ENCODE peak calls at places on chromosomes 11 and 22, in nine cellular contexts. W, H, Q, Y, V, L, D, S and A are unnamed samples.

GRCh38 chr22:27686534-27686933 is 115.0 kb downstream of the MN1 start:
- DNase-seq in W (peak; percentile 64), H (peak; percentile 84), Q (peak; percentile 92), Y (no peak), V (peak; percentile 35), L (peak; percentile 95), D (no peak), S (no peak), A (no peak)

GRCh38 chr11:16902182-16902581 is 112.0 kb downstream of the PLEKHA7 start:
- DNase-seq in W (no peak), H (no peak), Q (peak; percentile 19), Y (peak; percentile 88), V (no peak), L (no peak), D (peak; percentile 99), S (no peak), A (peak; percentile 76)

GRCh38 chr11:45646275-45646970 is 19.0 kb downstream of the CHST1 start:
- DNase-seq in W (peak; percentile 36), H (no peak), Q (peak; percentile 45), Y (peak; percentile 29), V (no peak), L (peak; percentile 40), D (peak; percentile 30), S (no peak), A (no peak)

GRCh38 chr11:10288316-10288715 is 5.7 kb downstream of the SBF2 start:
- DNase-seq in W (no peak), H (no peak), Q (no peak), Y (no peak), V (no peak), L (no peak), D (no peak), S (no peak), A (no peak)

GRCh38 chr11:2883717-2884423 is 1.7 kb downstream of the CDKN1C start:
- DNase-seq in W (no peak), H (no peak), Q (peak; percentile 60), Y (no peak), V (peak; percentile 47), L (no peak), D (no peak), S (peak; percentile 82), A (no peak)

GRCh38 chr22:38214248-38215056 is 12.7 kb downstream of the MAFF start:
- DNase-seq in W (no peak), H (peak; percentile 71), Q (peak; percentile 82), Y (peak; percentile 94), V (peak; percentile 87), L (no peak), D (no peak), S (peak; percentile 81), A (peak; percentile 83)

GRCh38 chr11:17354070-17354924 is 2.7 kb downstream of the NCR3LG1 start:
- DNase-seq in W (peak; percentile 84), H (no peak), Q (peak; percentile 83), Y (peak; percentile 75), V (no peak), L (peak; percentile 78), D (peak; percentile 57), S (no peak), A (no peak)

GRCh38 chr11:45974806-45975205 is 52.4 kb downstream of the LARGE2 start:
- DNase-seq in W (peak; percentile 82), H (no peak), Q (no peak), Y (no peak), V (no peak), L (no peak), D (no peak), S (no peak), A (no peak)

GRCh38 chr11:70290341-70291065 is 20.0 kb downstream of the PPFIA1 start:
- DNase-seq in W (no peak), H (no peak), Q (no peak), Y (no peak), V (no peak), L (no peak), D (peak; percentile 64), S (no peak), A (no peak)

GRCh38 chr11:94638902-94639373 is 71.8 kb downstream of the PIWIL4 start:
- DNase-seq in W (peak; percentile 47), H (no peak), Q (peak; percentile 66), Y (no peak), V (no peak), L (peak; percentile 48), D (peak; percentile 47), S (no peak), A (no peak)

GRCh38 chr11:28701760-28702449 is 593.7 kb downstream of the METTL15 start:
- DNase-seq in W (no peak), H (no peak), Q (no peak), Y (no peak), V (no peak), L (no peak), D (peak; percentile 67), S (no peak), A (no peak)

GRCh38 chr22:42313804-42314581 is 43.5 kb upstream of the TCF20 start:
- DNase-seq in W (peak; percentile 3), H (peak; percentile 69), Q (peak; percentile 46), Y (peak; percentile 49), V (peak; percentile 87), L (peak; percentile 4), D (peak; percentile 84), S (peak; percentile 48), A (no peak)

GRCh38 chr11:35141538-35141937 is 2.6 kb downstream of the CD44 start:
- DNase-seq in W (no peak), H (no peak), Q (no peak), Y (no peak), V (peak; percentile 78), L (no peak), D (no peak), S (no peak), A (no peak)

DNA sequence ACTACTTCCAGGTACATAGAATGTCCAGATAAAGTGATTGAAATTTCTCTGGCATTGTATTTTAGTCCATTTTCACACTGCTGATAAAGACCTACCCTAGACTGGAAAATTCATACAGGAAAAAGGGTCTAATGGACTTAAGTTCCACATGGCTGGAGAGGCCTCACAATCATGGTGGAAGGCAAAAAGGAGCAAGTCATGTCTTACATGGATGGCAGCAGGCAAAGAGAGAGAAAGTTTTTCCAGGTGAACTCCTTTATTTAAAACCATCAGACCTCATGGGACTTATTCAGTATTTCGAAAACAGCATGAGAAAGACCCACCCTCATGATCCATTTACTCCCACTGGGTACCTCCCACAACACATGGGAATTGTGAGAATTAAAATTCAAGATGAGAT is 1359.7 kb upstream of the RAG2 start:
- DNase-seq in W (no peak), H (no peak), Q (no peak), Y (no peak), V (no peak), L (no peak), D (no peak), S (no peak), A (no peak)
- H3K4me3 ChIP-seq in W (no peak overlapping the region), H (no peak overlapping the region), Q (no peak overlapping the region), Y (no peak overlapping the region), V (no peak overlapping the region), L (no peak overlapping the region), D (no peak overlapping the region), S (no peak overlapping the region), A (no peak overlapping the region)

DNA sequence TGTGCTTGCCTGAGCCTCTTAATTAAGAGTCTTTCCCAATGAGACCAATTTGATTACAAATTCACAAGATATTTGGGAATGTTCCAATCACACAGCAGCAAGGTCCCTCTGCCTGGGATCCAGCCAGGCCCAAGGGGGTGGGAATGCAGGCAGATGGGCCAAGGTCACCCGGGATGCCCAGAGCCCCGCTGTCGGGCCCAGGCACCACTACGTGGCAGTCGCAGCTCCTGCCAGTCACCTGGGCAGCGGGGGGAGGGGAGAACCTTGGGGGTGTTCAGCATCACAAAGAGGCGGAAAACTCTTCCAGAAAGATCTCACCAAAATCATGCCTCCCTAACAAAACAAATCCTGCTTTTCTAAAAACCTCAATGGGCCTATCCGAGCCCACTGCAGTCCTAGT is 30.9 kb downstream of the PPM1F start:
- DNase-seq in W (no peak), H (no peak), Q (no peak), Y (no peak), V (no peak), L (no peak), D (no peak), S (peak; percentile 71), A (no peak)
- TF ChIP-seq CTCF in W (no peak), H (no peak), Q (no peak), Y (no peak), V (no peak), L (no peak), D (no peak), S (no peak), A (no peak)

DNA sequence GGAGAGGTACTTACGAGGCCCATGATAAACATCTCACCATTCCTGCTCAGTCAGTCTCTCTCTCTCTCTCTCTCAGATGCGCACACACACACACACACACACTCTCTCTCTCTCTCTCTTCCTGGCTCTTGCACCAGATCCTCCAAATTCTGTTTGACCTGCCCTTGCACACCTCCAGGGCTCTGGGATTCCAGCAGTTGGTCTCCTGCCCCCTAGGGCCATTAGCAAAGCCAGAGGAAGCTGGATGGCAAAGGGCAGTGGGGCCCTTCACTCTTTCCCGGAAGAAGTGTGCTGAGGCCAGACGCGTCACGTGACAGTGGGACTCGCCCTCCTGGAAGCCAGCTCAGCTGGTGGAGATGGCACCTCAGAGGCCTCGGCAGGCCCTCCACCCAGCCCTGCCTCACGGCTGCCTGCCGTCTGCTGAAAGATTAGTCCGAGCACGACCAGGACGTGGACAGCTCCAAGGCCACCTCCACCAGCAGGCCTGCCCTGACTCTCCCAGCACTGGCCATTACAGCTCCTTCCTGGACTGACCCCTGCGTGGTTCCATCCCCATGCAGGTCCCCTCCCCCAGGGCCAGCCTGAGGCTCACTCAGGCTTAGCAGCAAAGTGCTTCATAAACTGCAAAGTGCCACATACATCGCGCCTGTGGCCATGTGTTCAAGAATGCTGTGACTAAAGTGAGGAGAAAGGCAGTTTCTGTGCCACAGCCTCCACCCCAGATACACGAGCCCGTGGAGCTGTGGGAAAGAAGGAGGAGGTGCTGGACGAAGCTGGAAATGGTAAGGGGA is 3.7 kb downstream of the PDGFB start:
- DNase-seq in W (no peak), H (no peak), Q (no peak), Y (no peak), V (peak; percentile 79), L (no peak), D (peak; percentile 31), S (no peak), A (no peak)
- H3K4me3 ChIP-seq in W (no peak overlapping the region), H (peak overlapping the region; percentile 39), Q (no peak overlapping the region), Y (no peak overlapping the region), V (no peak overlapping the region), L (no peak overlapping the region), D (no peak overlapping the region), S (no peak overlapping the region), A (no peak overlapping the region)

DNA sequence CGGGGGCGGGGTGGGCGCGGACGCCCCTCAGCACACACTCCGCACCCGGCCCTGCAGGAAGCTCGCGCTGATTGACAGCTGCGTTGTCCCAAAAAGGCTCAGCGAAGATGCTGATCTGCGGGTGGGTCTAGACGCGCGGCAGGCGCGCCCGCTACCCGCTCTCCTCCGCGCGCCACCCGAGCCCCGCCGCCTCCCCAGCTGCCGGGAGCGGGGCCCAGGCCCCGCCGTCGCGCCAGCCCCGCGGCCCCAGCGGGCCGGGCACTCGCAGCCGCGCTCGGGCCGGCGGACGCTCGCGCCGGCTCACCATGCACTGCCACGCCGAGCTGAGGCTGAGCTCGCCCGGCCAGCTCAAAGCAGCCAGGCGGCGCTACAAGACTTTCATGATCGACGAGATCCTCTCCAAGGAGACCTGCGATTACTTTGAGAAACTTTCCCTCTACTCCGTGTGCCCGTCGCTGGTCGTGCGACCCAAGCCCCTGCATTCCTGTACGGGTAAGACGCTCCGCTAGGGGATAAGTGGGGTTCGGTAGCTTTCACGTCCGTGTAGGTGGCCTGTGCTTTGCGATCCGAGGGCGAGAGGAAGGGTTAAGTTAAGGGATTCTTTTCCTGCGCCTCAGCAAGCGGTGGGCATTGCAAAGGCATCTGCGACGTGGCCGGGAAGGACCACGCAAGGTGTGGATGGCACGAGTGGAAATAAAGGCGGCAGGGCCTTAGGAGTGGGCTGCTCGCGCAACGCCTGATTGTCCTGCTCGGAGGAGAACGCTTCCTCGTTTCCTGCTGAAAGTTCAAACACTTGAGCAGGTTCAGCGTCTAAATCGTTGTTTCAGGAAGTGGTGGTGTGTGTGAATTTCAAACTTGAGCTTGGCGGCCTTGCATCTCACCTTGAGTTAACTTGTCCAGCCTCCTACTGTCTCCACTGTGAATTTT is at the start of gene BARX2:
- DNase-seq in W (peak; percentile 64), H (peak; percentile 58), Q (peak; percentile 73), Y (no peak), V (peak; percentile 88), L (peak; percentile 59), D (peak; percentile 64), S (no peak), A (peak; percentile 21)
- TF ChIP-seq CTCF in W (peak; percentile 48), H (peak; percentile 41), Q (peak; percentile 55), Y (no peak), V (peak; percentile 24), L (peak; percentile 79), D (peak; percentile 83), S (no peak), A (peak; percentile 42)